ENCODE peak calls at places on chromosomes 6 and 20, in four cellular contexts. One of them, this sample, is unnamed.

GRCh38 chr20:51482836-51483235 is 59.7 kb downstream of the NFATC2 start:
- DNase-seq in A549: no peak
- DNase-seq in HepG2: no peak
- DNase-seq in H1: no peak
- DNase-seq in this sample: no peak

GRCh38 chr6:63635165-63635562 is 438 bp upstream of the PHF3 start:
- DNase-seq in A549: no peak
- DNase-seq in HepG2: no peak
- DNase-seq in H1: no peak
- DNase-seq in this sample: no peak

GRCh38 chr6:36979343-36979742 is 6.7 kb downstream of the MTCH1 start:
- DNase-seq in A549: peak; percentile 25
- DNase-seq in HepG2: no peak
- DNase-seq in H1: no peak
- DNase-seq in this sample: no peak

GRCh38 chr6:111648100-111648499 is 42.4 kb upstream of the TRAF3IP2 start:
- DNase-seq in A549: no peak
- DNase-seq in HepG2: no peak
- DNase-seq in H1: no peak
- DNase-seq in this sample: no peak

GRCh38 chr20:63844384-63845025 is 13.4 kb upstream of the ZBTB46 start:
- DNase-seq in A549: no peak
- DNase-seq in HepG2: no peak
- DNase-seq in H1: no peak
- DNase-seq in this sample: no peak

GRCh38 chr6:18263561-18264337 is 581 bp downstream of the DEK start:
- DNase-seq in A549: peak; percentile 63
- DNase-seq in HepG2: no peak
- DNase-seq in H1: no peak
- DNase-seq in this sample: peak; percentile 85

GRCh38 chr6:63476302-63476701 is 96.0 kb upstream of the LOC128125822 start:
- DNase-seq in A549: no peak
- DNase-seq in HepG2: peak; percentile 60
- DNase-seq in H1: no peak
- DNase-seq in this sample: no peak

GRCh38 chr6:85452441-85452881 is 2.6 kb downstream of the NT5E start:
- DNase-seq in A549: peak; percentile 28
- DNase-seq in HepG2: no peak
- DNase-seq in H1: no peak
- DNase-seq in this sample: no peak

GRCh38 chr20:36606171-36607116 is 865 bp downstream of the RAB5IF start:
- DNase-seq in A549: peak; percentile 61
- DNase-seq in HepG2: peak; percentile 88
- DNase-seq in H1: no peak
- DNase-seq in this sample: no peak

GRCh38 chr6:106700581-106700980 is 71.2 kb downstream of the QRSL1 start:
- DNase-seq in A549: no peak
- DNase-seq in HepG2: no peak
- DNase-seq in H1: no peak
- DNase-seq in this sample: no peak
- H3K4me1 ChIP-seq in A549: no peaks in the 10 kb centered on the region
- H3K4me1 ChIP-seq in HepG2: peaks cover 29% of the 10 kb centered on the region
- H3K4me1 ChIP-seq in H1: no peaks in the 10 kb centered on the region
- H3K4me1 ChIP-seq in this sample: no peaks in the 10 kb centered on the region

DNA sequence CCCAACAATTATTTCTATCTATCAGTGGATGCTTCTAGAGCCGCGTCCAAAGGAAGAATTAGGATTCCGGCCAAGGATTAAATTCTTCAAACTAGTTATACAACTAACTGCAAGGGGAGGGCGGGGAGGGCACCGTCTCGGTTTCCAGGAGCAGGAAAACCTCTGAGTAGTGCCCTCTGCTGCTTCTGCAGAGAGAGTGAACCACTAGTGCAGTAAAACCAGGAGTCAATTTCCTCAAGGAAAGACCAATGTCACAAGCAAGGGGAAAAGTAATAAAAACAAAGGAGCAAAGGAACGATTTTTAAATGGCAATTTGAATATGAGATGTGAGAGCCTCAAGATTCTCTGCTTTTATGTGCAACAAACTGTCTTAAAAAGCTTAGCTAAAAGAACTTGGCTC is 16.5 kb upstream of the UBE2J1 start:
- DNase-seq in A549: peak; percentile 24
- DNase-seq in HepG2: peak; percentile 35
- DNase-seq in H1: no peak
- DNase-seq in this sample: no peak
- TF ChIP-seq RNF2 in A549: no peak
- TF ChIP-seq RNF2 in HepG2: no peak
- TF ChIP-seq RNF2 in H1: no peak
- TF ChIP-seq RNF2 in this sample: no peak

GRCh38 chr20:41046716-41047115 is 18.1 kb downstream of the TOP1 start:
- DNase-seq in A549: no peak
- DNase-seq in HepG2: no peak
- DNase-seq in H1: no peak
- DNase-seq in this sample: no peak
- H3K4me1 ChIP-seq in A549: peaks cover 58% of the 10 kb centered on the region
- H3K4me1 ChIP-seq in HepG2: peaks cover 91% of the 10 kb centered on the region
- H3K4me1 ChIP-seq in H1: peaks cover 5% of the 10 kb centered on the region
- H3K4me1 ChIP-seq in this sample: peaks cover 71% of the 10 kb centered on the region

DNA sequence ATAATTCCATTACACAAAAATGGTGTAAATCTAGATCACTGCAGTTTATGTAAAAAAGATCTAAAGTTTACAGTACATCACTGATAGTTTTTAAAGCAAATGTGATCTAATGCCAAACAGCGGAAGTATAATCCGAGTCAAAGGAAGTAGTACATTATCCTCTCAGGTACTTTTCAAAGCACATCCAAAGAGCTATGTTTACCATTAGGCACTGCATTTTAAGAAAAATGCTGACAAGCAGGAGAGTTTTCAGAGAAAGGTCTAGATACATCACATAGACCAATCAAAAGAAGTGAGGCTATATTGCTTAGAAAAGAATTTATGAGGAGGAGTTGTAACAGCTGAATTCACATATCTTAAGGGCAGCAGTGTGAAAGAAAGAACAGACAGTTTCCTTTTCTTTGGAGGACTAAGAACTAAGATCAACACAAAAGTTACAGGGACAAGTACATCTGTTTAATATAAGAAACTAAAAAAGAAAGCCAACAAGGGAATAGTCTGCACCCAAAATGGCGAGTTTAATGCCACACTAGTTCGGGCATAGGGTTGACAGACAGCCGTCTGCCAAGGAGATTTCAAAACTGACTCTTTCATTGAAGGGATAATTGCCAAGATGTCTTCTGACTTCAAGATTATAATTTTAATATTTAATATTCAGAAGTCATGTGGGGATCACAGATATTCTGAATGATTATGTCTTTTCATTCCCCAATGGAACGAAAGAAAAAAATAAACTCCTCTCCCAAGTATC is 1.4 kb downstream of the ZNF184 start:
- DNase-seq in A549: no peak
- DNase-seq in HepG2: no peak
- DNase-seq in H1: no peak
- DNase-seq in this sample: no peak
- TF ChIP-seq RNF2 in A549: no peak
- TF ChIP-seq RNF2 in HepG2: no peak
- TF ChIP-seq RNF2 in H1: no peak
- TF ChIP-seq RNF2 in this sample: no peak

GRCh38 chr6:56538851-56539250 is 103.8 kb downstream of the DST start:
- DNase-seq in A549: no peak
- DNase-seq in HepG2: no peak
- DNase-seq in H1: no peak
- DNase-seq in this sample: no peak
- H3K4me1 ChIP-seq in A549: peaks cover 43% of the 10 kb centered on the region
- H3K4me1 ChIP-seq in HepG2: peaks cover 62% of the 10 kb centered on the region
- H3K4me1 ChIP-seq in H1: no peaks in the 10 kb centered on the region
- H3K4me1 ChIP-seq in this sample: peaks cover 25% of the 10 kb centered on the region

GRCh38 chr6:34177181-34177591 is 31.3 kb upstream of the GRM4 start:
- DNase-seq in A549: no peak
- DNase-seq in HepG2: no peak
- DNase-seq in H1: no peak
- DNase-seq in this sample: no peak

GRCh38 chr6:34179106-34179720 is 33.3 kb upstream of the GRM4 start:
- DNase-seq in A549: no peak
- DNase-seq in HepG2: no peak
- DNase-seq in H1: no peak
- DNase-seq in this sample: no peak

GRCh38 chr6:34174846-34175399 is 29.0 kb upstream of the GRM4 start:
- DNase-seq in A549: no peak
- DNase-seq in HepG2: no peak
- DNase-seq in H1: no peak
- DNase-seq in this sample: no peak

GRCh38 chr6:34178361-34179105 is 32.6 kb upstream of the GRM4 start:
- DNase-seq in A549: no peak
- DNase-seq in HepG2: no peak
- DNase-seq in H1: no peak
- DNase-seq in this sample: no peak

GRCh38 chr6:34176261-34177031 is 30.6 kb upstream of the GRM4 start:
- DNase-seq in A549: no peak
- DNase-seq in HepG2: no peak
- DNase-seq in H1: no peak
- DNase-seq in this sample: no peak
- TF ChIP-seq RNF2 in A549: no peak
- TF ChIP-seq RNF2 in HepG2: no peak
- TF ChIP-seq RNF2 in H1: no peak
- TF ChIP-seq RNF2 in this sample: no peak

This sample was measured in K562.